ENCODE peak calls at places on chromosome 10, in eight cellular contexts. Y, K, L, C, D, T, V and Q are unnamed samples.

GRCh38 chr10:14838582-14839304 is 637 bp downstream of the HSPA14 start:
- DNase-seq in L (no peak), V (peak; percentile 21), T (peak; percentile 40), D (peak; percentile 15), K (peak; percentile 18), Y (peak; percentile 50), C (no peak), Q (no peak)

GRCh38 chr10:5321273-5321672 is 43.5 kb upstream of the UCN3 start:
- DNase-seq in Y (no peak), V (no peak), D (no peak), L (no peak), C (no peak), K (no peak), T (no peak), Q (no peak)

GRCh38 chr10:125742465-125742864 is 23.0 kb downstream of the EDRF1 start:
- DNase-seq in Y (no peak), L (no peak), D (no peak), K (no peak), V (peak; percentile 5), C (no peak), T (no peak), Q (peak; percentile 34)

GRCh38 chr10:89563861-89564478 is 28.6 kb upstream of the SLC16A12 start:
- DNase-seq in V (peak; percentile 63), L (no peak), Y (no peak), K (no peak), C (peak; percentile 56), D (no peak), T (peak; percentile 32), Q (peak; percentile 40)

GRCh38 chr10:14196113-14196512 is 134.6 kb downstream of the FRMD4A start:
- DNase-seq in Y (no peak), T (no peak), C (no peak), K (no peak), D (no peak), V (no peak), L (no peak), Q (no peak)

GRCh38 chr10:130580975-130581374 is 444.8 kb downstream of the GLRX3 start:
- DNase-seq in C (no peak), L (no peak), D (no peak), V (no peak), Y (no peak), K (no peak), T (no peak), Q (no peak)

GRCh38 chr10:104209575-104210198 is 22.5 kb downstream of the CFAP43 start:
- DNase-seq in Y (peak; percentile 14), T (peak; percentile 46), C (peak; percentile 15), K (no peak), V (peak; percentile 43), L (peak; percentile 32), D (peak; percentile 7), Q (peak; percentile 27)

GRCh38 chr10:99235872-99236626 is 397 bp upstream of the HPSE2 start:
- DNase-seq in C (no peak), V (no peak), T (no peak), Y (no peak), K (no peak), D (no peak), L (no peak), Q (no peak)

GRCh38 chr10:86752311-86752710 is 4.1 kb upstream of the BMPR1A start:
- DNase-seq in K (no peak), V (no peak), C (no peak), Y (no peak), L (no peak), D (no peak), T (no peak), Q (no peak)

GRCh38 chr10:45144666-45145065 is 143.9 kb downstream of the ZNF22 start:
- DNase-seq in V (no peak), L (no peak), Y (no peak), D (no peak), C (no peak), T (no peak), K (no peak), Q (no peak)

GRCh38 chr10:88870101-88870500 is 9.9 kb upstream of the STAMBPL1 start:
- DNase-seq in V (no peak), K (no peak), T (no peak), L (no peak), Y (no peak), C (no peak), D (no peak), Q (no peak)

GRCh38 chr10:82409671-82410070 is 534.7 kb downstream of the NRG3 start:
- DNase-seq in D (no peak), K (no peak), T (no peak), Y (no peak), V (no peak), C (no peak), L (no peak), Q (no peak)

GRCh38 chr10:113126506-113127192 is 176.6 kb downstream of the TCF7L2 start:
- DNase-seq in V (peak; percentile 49), K (no peak), D (no peak), L (peak; percentile 49), Y (peak; percentile 38), T (peak; percentile 90), C (peak; percentile 41), Q (peak; percentile 36)

GRCh38 chr10:70934701-70935100 is 46.3 kb upstream of the PCBD1 start:
- DNase-seq in L (no peak), V (no peak), D (no peak), K (no peak), T (no peak), Y (no peak), C (no peak), Q (no peak)

GRCh38 chr10:91077549-91078017 is 142.9 kb upstream of the PCGF5 start:
- DNase-seq in L (no peak), Y (no peak), C (peak; percentile 64), K (no peak), T (peak; percentile 19), D (no peak), V (peak; percentile 44), Q (peak; percentile 83)

GRCh38 chr10:102814456-102814871 is 22.7 kb downstream of the CYP17A1 start:
- DNase-seq in C (no peak), T (no peak), V (no peak), L (no peak), Y (no peak), K (no peak), D (no peak), Q (peak; percentile 78)

GRCh38 chr10:125691160-125691981 is 8.4 kb upstream of the TEX36 start:
- DNase-seq in V (peak; percentile 85), D (no peak), Y (no peak), C (no peak), L (no peak), K (no peak), T (no peak), Q (no peak)

GRCh38 chr10:100620087-100620835 is 84.5 kb downstream of the HIF1AN start:
- DNase-seq in T (no peak), Y (no peak), K (no peak), V (no peak), D (no peak), L (no peak), C (no peak), Q (no peak)

GRCh38 chr10:99612167-99612831 is 7.9 kb downstream of the SLC25A28 start:
- DNase-seq in C (peak; percentile 57), D (no peak), Y (peak; percentile 19), L (peak; percentile 39), T (peak; percentile 72), V (peak; percentile 66), K (no peak), Q (peak; percentile 57)

GRCh38 chr10:49500420-49500819 is 38.5 kb downstream of the ERCC6 start:
- DNase-seq in Y (no peak), T (no peak), V (no peak), C (peak; percentile 94), K (no peak), L (no peak), D (no peak), Q (no peak)

GRCh38 chr10:27153855-27154198 is 357 bp downstream of the YME1L1 start:
- DNase-seq in C (no peak), V (peak; percentile 27), Y (no peak), D (no peak), L (no peak), K (peak; percentile 25), T (peak; percentile 27), Q (peak; percentile 58)

GRCh38 chr10:122774269-122774668 is 71.4 kb downstream of the CUZD1 start:
- DNase-seq in Y (no peak), C (no peak), T (no peak), D (no peak), L (no peak), V (no peak), K (no peak), Q (no peak)